ENCODE peak calls at places on chromosomes 6 and 20, in seven cellular contexts. One of them, this sample, is unnamed.
A peak's percentile ranks its signal among the peaks of the same experiment; 100 is the strongest.

GRCh38 chr6:52603000-52603795 is 26.3 kb upstream of the TRAM2 start:
- DNase-seq in ascending aorta: no peak
- DNase-seq in osteoblast: no peak
- DNase-seq in AG10803: peak; percentile 76
- DNase-seq in Jurkat, Clone E6-1: no peak
- DNase-seq in pancreas: no peak
- DNase-seq in anterior cingulate cortex: no peak
- DNase-seq in this sample: no peak

GRCh38 chr6:148934534-148934933 is 187.7 kb downstream of the UST start:
- DNase-seq in ascending aorta: no peak
- DNase-seq in osteoblast: peak; percentile 69
- DNase-seq in AG10803: peak; percentile 52
- DNase-seq in Jurkat, Clone E6-1: no peak
- DNase-seq in pancreas: no peak
- DNase-seq in anterior cingulate cortex: no peak
- DNase-seq in this sample: no peak

GRCh38 chr20:60268502-60268901 is 310.3 kb downstream of the CDH26 start:
- DNase-seq in ascending aorta: no peak
- DNase-seq in osteoblast: no peak
- DNase-seq in AG10803: no peak
- DNase-seq in Jurkat, Clone E6-1: no peak
- DNase-seq in pancreas: no peak
- DNase-seq in anterior cingulate cortex: no peak
- DNase-seq in this sample: no peak

GRCh38 chr20:64254571-64255360 is 782 bp upstream of the PCMTD2 start:
- DNase-seq in ascending aorta: no peak
- DNase-seq in osteoblast: peak; percentile 70
- DNase-seq in AG10803: no peak
- DNase-seq in Jurkat, Clone E6-1: no peak
- DNase-seq in pancreas: no peak
- DNase-seq in anterior cingulate cortex: no peak
- DNase-seq in this sample: peak; percentile 65

GRCh38 chr6:35495258-35496035 is 1.4 kb downstream of the TEAD3 start:
- DNase-seq in ascending aorta: no peak
- DNase-seq in osteoblast: peak; percentile 90
- DNase-seq in AG10803: peak; percentile 34
- DNase-seq in Jurkat, Clone E6-1: no peak
- DNase-seq in pancreas: no peak
- DNase-seq in anterior cingulate cortex: no peak
- DNase-seq in this sample: no peak

GRCh38 chr6:145135702-145136101 is 599.6 kb downstream of the EPM2A start:
- DNase-seq in ascending aorta: no peak
- DNase-seq in osteoblast: no peak
- DNase-seq in AG10803: no peak
- DNase-seq in Jurkat, Clone E6-1: no peak
- DNase-seq in pancreas: no peak
- DNase-seq in anterior cingulate cortex: no peak
- DNase-seq in this sample: no peak

GRCh38 chr6:158564243-158565121 is 4.6 kb downstream of the TMEM181 start:
- DNase-seq in ascending aorta: no peak
- DNase-seq in osteoblast: peak; percentile 22
- DNase-seq in AG10803: no peak
- DNase-seq in Jurkat, Clone E6-1: peak; percentile 35
- DNase-seq in pancreas: no peak
- DNase-seq in anterior cingulate cortex: no peak
- DNase-seq in this sample: peak; percentile 40

GRCh38 chr6:52503853-52504777 is 72.7 kb downstream of the TRAM2 start:
- DNase-seq in ascending aorta: peak; percentile 87
- DNase-seq in osteoblast: peak; percentile 90
- DNase-seq in AG10803: peak; percentile 82
- DNase-seq in Jurkat, Clone E6-1: no peak
- DNase-seq in pancreas: peak; percentile 94
- DNase-seq in anterior cingulate cortex: no peak
- DNase-seq in this sample: peak; percentile 97

GRCh38 chr20:1567392-1568165 is 10.1 kb upstream of the SIRPD start:
- DNase-seq in ascending aorta: no peak
- DNase-seq in osteoblast: peak; percentile 38
- DNase-seq in AG10803: peak; percentile 55
- DNase-seq in Jurkat, Clone E6-1: no peak
- DNase-seq in pancreas: no peak
- DNase-seq in anterior cingulate cortex: no peak
- DNase-seq in this sample: no peak

GRCh38 chr20:14344746-14345145 is 7.3 kb upstream of the FLRT3 start:
- DNase-seq in ascending aorta: no peak
- DNase-seq in osteoblast: no peak
- DNase-seq in AG10803: no peak
- DNase-seq in Jurkat, Clone E6-1: no peak
- DNase-seq in pancreas: no peak
- DNase-seq in anterior cingulate cortex: no peak
- DNase-seq in this sample: no peak

GRCh38 chr6:8941578-8941977 is 506.2 kb upstream of the SLC35B3 start:
- DNase-seq in ascending aorta: no peak
- DNase-seq in osteoblast: no peak
- DNase-seq in AG10803: no peak
- DNase-seq in Jurkat, Clone E6-1: no peak
- DNase-seq in pancreas: no peak
- DNase-seq in anterior cingulate cortex: no peak
- DNase-seq in this sample: no peak

GRCh38 chr20:50762435-50763201 is 31.2 kb downstream of the PARD6B start:
- DNase-seq in ascending aorta: peak; percentile 48
- DNase-seq in osteoblast: peak; percentile 62
- DNase-seq in AG10803: peak; percentile 67
- DNase-seq in Jurkat, Clone E6-1: no peak
- DNase-seq in pancreas: peak; percentile 81
- DNase-seq in anterior cingulate cortex: peak; percentile 80
- DNase-seq in this sample: peak; percentile 87

GRCh38 chr6:44701038-44701636 is 313.6 kb downstream of the CDC5L start:
- DNase-seq in ascending aorta: no peak
- DNase-seq in osteoblast: no peak
- DNase-seq in AG10803: no peak
- DNase-seq in Jurkat, Clone E6-1: peak; percentile 70
- DNase-seq in pancreas: no peak
- DNase-seq in anterior cingulate cortex: no peak
- DNase-seq in this sample: no peak

GRCh38 chr20:34541264-34541901 is 17.1 kb upstream of the MAP1LC3A start:
- DNase-seq in ascending aorta: no peak
- DNase-seq in osteoblast: no peak
- DNase-seq in AG10803: no peak
- DNase-seq in Jurkat, Clone E6-1: no peak
- DNase-seq in pancreas: no peak
- DNase-seq in anterior cingulate cortex: no peak
- DNase-seq in this sample: no peak

GRCh38 chr6:135938588-135939215 is 87.2 kb downstream of the PDE7B start:
- DNase-seq in ascending aorta: no peak
- DNase-seq in osteoblast: no peak
- DNase-seq in AG10803: peak; percentile 64
- DNase-seq in Jurkat, Clone E6-1: no peak
- DNase-seq in pancreas: no peak
- DNase-seq in anterior cingulate cortex: no peak
- DNase-seq in this sample: no peak